ENCODE peak calls at places on chromosomes 1 and 21, in four cellular contexts. S, G, X and M are unnamed samples.

GRCh38 chr1:221439734-221440436 is 302.0 kb downstream of the DUSP10 start:
- DNase-seq in G (peak), X (peak), S (no peak), M (no peak)

GRCh38 chr1:26696645-26697440 is 1.0 kb downstream of the ARID1A start:
- DNase-seq in X (no peak), S (peak), G (no peak), M (peak)

GRCh38 chr21:45341779-45342178 is 54.1 kb upstream of the POFUT2 start:
- DNase-seq in X (peak), G (no peak), S (no peak), M (no peak)

GRCh38 chr1:201842472-201843020 is 13.6 kb downstream of the IPO9 start:
- DNase-seq in X (no peak), G (peak), S (no peak), M (no peak)

GRCh38 chr1:22150923-22151322 is 8.0 kb upstream of the WNT4 start:
- DNase-seq in X (no peak), S (no peak), G (no peak), M (no peak)

GRCh38 chr1:51926171-51926812 is 47.8 kb upstream of the NRDC start:
- DNase-seq in X (peak), G (no peak), S (no peak), M (peak)

GRCh38 chr1:82586473-82586872 is 785.7 kb downstream of the ADGRL2 start:
- DNase-seq in S (no peak), X (peak), G (no peak), M (no peak)

GRCh38 chr1:156639601-156640101 is 2.3 kb upstream of the BCAN start:
- DNase-seq in X (no peak), S (no peak), G (no peak), M (no peak)

GRCh38 chr1:156444407-156445001 is 56.1 kb downstream of the MEF2D start:
- DNase-seq in X (peak), S (no peak), G (peak), M (peak)

GRCh38 chr1:197464039-197464438 is 196.0 kb downstream of the CRB1 start:
- DNase-seq in X (peak), G (peak), S (no peak), M (no peak)

GRCh38 chr1:14095001-14095400 is 395.0 kb downstream of the PRDM2 start:
- DNase-seq in G (no peak), X (no peak), S (no peak), M (no peak)

GRCh38 chr1:110460253-110461220 is 9.6 kb downstream of the PROK1 start:
- DNase-seq in X (peak), G (peak), S (peak), M (peak)

GRCh38 chr1:16080422-16081150 is 7.1 kb upstream of the FAM131C start:
- DNase-seq in X (no peak), G (no peak), S (no peak), M (no peak)